ENCODE peak calls at places on chromosomes 3 and 15, in five cellular contexts. C is stomach, D is suprapubic skin, E is Peyer's patch, Q is tibial nerve. Y is an unnamed sample.

GRCh38 chr15:62417444-62417843 is 252.4 kb upstream of the C2CD4B start:
- DNase-seq in C (no peak), D (no peak), E (no peak), Q (no peak), Y (no peak)

GRCh38 chr3:11991751-11992150 is 12.4 kb upstream of the SYN2 start:
- DNase-seq in C (no peak), D (no peak), E (no peak), Q (no peak), Y (no peak)

GRCh38 chr3:114035146-114035545 is 21.2 kb downstream of the CCDC191 start:
- DNase-seq in C (no peak), D (no peak), E (no peak), Q (no peak), Y (no peak)

GRCh38 chr3:134085034-134085775 is 55.5 kb upstream of the SLCO2A1 start:
- DNase-seq in C (no peak), D (no peak), E (no peak), Q (no peak), Y (no peak)

GRCh38 chr3:196712514-196713413 is 587 bp downstream of the PIGX start:
- DNase-seq in C (peak; percentile 72), D (peak; percentile 83), E (peak; percentile 71), Q (peak; percentile 43), Y (peak; percentile 91)

GRCh38 chr15:101138086-101138660 is 113.7 kb downstream of the CHSY1 start:
- DNase-seq in C (no peak), D (no peak), E (no peak), Q (no peak), Y (no peak)

GRCh38 chr15:57903626-57904025 is 161.9 kb downstream of the ALDH1A2 start:
- DNase-seq in C (no peak), D (no peak), E (no peak), Q (no peak), Y (no peak)

GRCh38 chr3:51773529-51773928 is 5.5 kb downstream of the IQCF6 start:
- DNase-seq in C (no peak), D (no peak), E (no peak), Q (no peak), Y (no peak)

GRCh38 chr15:60772395-60773120 is 293.6 kb upstream of the ICE2 start:
- DNase-seq in C (no peak), D (no peak), E (no peak), Q (no peak), Y (no peak)

GRCh38 chr3:105868450-105868744 is 415 bp downstream of the CBLB start:
- DNase-seq in C (peak; percentile 61), D (peak; percentile 84), E (peak; percentile 49), Q (peak; percentile 43), Y (peak; percentile 73)

GRCh38 chr3:11547498-11547897 is 96.2 kb downstream of the VGLL4 start:
- DNase-seq in C (no peak), D (no peak), E (no peak), Q (no peak), Y (no peak)

GRCh38 chr15:69289312-69290146 is 9.2 kb upstream of the PAQR5 start:
- DNase-seq in C (no peak), D (peak; percentile 32), E (no peak), Q (no peak), Y (no peak)

GRCh38 chr15:83695246-83695645 is 41.3 kb downstream of the ADAMTSL3 start:
- DNase-seq in C (no peak), D (no peak), E (no peak), Q (no peak), Y (no peak)

GRCh38 chr3:133965906-133966305 is 63.8 kb downstream of the SLCO2A1 start:
- DNase-seq in C (no peak), D (no peak), E (no peak), Q (no peak), Y (no peak)

GRCh38 chr3:141386611-141387110 is 18.4 kb downstream of the ZBTB38 start:
- DNase-seq in C (no peak), D (no peak), E (no peak), Q (no peak), Y (no peak)

GRCh38 chr3:129121792-129122696 is at the start of gene RAB43:
- DNase-seq in C (peak; percentile 92), D (peak; percentile 94), E (peak; percentile 89), Q (peak; percentile 78), Y (peak; percentile 83)

GRCh38 chr15:88219623-88220022 is 36.9 kb downstream of the NTRK3 start:
- DNase-seq in C (no peak), D (no peak), E (no peak), Q (no peak), Y (no peak)
- TF ChIP-seq POLR2A in C (no peak), D (no peak), E (no peak), Q (no peak), Y (no peak)

DNA sequence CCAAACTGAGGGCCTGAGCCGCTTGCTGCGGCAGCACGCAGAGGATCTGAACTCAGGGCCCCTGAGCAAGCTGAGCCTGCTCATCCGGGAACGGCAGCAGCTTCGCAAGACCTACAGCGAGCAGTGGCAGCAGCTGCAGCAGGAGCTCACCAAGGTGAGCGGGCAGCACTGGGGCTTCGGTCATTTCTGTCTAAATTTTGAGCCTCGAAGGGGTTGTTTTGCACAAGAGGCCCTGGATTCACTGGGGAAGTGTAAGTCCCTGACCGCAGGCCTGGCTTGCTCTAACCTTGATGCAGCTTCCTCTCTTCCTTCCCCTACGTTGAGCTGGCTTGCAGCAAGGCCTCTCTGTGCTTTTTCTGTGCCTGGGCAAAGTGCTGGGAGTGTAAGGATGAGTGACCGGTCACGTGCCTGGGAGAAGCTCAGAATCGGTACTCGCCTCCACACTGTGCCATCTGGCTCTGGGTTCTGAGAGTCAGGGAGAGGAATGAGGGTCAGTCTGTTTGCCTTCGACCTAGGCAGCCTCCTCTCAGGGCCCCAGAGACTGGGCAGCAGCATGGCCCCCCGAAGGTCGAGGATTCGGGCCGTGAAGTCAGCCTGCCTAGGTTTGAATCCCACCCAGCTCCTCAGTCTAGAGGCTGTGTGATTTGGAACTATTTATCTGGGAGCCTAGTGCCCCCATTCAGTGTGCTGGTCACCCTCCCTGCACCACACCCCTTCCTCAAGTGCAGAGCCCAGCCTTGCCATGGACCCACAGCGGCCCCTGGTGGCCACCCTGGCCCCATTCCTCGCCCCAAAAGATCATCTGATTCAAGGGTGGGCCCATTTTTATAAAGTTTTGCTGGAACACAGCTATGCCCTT is 1.4 kb downstream of the FES start:
- DNase-seq in C (peak; percentile 77), D (peak; percentile 88), E (peak; percentile 80), Q (peak; percentile 88), Y (peak; percentile 92)
- TF ChIP-seq POLR2A in C (no peak), D (no peak), E (no peak), Q (no peak), Y (no peak)

DNA sequence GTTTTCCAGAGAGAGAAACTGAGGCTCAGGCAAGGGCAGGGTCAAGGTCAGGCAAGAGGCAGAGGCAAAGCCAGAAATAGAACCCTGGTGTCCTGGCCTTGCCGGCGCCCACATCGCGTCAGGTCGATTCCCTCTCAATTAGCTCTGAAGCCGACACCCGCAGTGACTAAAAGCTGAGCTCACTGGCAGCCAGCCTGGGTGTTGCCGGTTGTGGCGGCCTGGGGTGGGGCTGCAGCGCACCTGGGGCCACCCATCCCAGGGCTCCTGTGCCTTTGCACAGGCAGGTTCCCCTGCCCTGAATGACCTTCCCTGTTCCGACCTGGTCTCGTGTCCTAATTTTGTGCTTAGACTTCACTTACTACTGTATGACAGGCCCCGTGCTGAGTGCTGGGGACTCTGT is 6.2 kb downstream of the SEMA3F start:
- DNase-seq in C (peak; percentile 85), D (no peak), E (no peak), Q (no peak), Y (no peak)
- TF ChIP-seq POLR2A in C (no peak), D (no peak), E (no peak), Q (no peak), Y (no peak)

DNA sequence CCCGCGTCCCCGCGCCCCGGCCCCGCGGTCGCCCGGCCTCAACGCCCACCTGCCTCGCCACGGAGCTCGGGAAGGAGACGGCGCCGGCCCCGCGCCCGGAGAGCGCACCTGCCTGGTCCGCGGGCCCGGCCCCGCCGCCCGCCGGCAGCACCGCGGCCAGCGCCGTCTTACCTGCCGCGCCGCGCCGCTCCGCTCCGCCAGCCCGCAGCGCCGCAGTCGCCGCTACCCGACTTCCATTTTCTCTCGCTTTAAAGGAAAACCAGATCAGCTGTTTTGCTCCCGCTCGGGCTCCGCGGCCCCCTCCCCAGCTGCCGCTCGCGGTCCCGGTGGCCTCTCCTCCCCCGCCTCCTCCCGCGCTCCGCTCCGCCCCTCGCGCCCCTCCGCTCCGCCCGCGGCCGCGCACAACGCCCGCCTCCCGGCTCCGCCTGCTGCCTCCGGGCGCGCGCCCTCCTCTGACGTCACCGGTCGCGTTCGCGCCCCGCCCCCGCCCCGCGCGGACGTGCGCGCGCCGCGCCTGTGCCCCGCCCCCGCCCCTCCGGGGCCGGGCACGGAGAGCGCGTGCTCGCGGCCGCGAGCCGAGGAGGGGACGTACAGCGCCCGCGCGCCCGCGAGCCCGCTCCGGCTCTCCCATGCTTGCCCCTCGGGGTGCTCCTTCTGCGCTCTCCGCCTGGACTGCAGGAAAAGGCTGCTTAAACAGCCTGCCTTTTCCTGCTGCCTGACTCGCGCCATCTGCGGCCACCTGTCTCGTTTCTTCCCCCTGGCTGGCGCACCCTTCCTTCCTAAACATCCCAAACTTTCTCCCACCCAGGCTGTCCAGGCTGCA is 159.8 kb upstream of the CHRNA7 start:
- DNase-seq in C (peak; percentile 86), D (peak; percentile 85), E (peak; percentile 65), Q (peak; percentile 69), Y (peak; percentile 94)
- TF ChIP-seq POLR2A in C (no peak), D (no peak), E (no peak), Q (peak; percentile 46), Y (no peak)

DNA sequence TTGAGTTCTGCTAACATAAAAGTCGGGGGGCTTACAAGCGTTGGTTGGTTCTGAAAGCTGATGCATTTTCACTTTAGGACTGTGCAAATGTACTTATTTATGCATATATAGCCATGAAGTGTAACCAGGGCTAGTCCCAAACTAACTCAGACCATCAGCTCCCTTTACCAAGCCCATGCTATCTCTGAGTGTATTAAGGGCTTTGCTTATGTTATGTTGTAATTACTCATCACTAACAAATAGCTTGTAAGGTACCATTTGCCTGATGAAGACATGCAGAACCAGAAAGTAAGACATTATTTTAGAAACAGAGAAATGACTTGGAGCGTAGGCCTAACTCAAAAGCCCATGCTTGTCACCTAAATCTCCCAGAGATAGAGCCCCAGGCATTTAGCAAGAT is 363.0 kb upstream of the RBMS3 start:
- DNase-seq in C (no peak), D (no peak), E (no peak), Q (no peak), Y (no peak)
- TF ChIP-seq POLR2A in C (no peak), D (no peak), E (no peak), Q (no peak), Y (no peak)

GRCh38 chr15:42133356-42133755 is 23.1 kb downstream of the PLA2G4F start:
- DNase-seq in C (no peak), D (peak; percentile 64), E (peak; percentile 6), Q (no peak), Y (no peak)
- TF ChIP-seq POLR2A in C (no peak), D (no peak), E (no peak), Q (no peak), Y (no peak)

Y was measured in erythroblast.